ENCODE peak calls at places on chromosomes 3 and 15, in ten cellular contexts. Y, O, U, A, W, Z, R, E, X and C are unnamed samples.
A peak's percentile ranks its signal among the peaks of the same experiment; 100 is the strongest.

GRCh38 chr3:47475570-47476329 is at the start of gene SCAP:
- DNase-seq in Y (peak; percentile 95), O (peak; percentile 95), U (peak; percentile 93), A (peak; percentile 85), W (peak; percentile 97), Z (peak; percentile 94), R (peak; percentile 94), E (peak; percentile 94), X (peak; percentile 96), C (peak; percentile 91)

GRCh38 chr3:182405752-182406151 is 387.6 kb upstream of the ATP11B start:
- DNase-seq in Y (no peak), O (no peak), U (no peak), A (no peak), W (no peak), Z (no peak), R (no peak), E (no peak), X (no peak), C (no peak)

GRCh38 chr3:173921741-173922140 is 524.2 kb downstream of the NLGN1 start:
- DNase-seq in Y (no peak), O (no peak), U (no peak), A (no peak), W (no peak), Z (no peak), R (no peak), E (no peak), X (no peak), C (no peak)

GRCh38 chr3:112623213-112623612 is 17.7 kb downstream of the CCDC80 start:
- DNase-seq in Y (no peak), O (no peak), U (no peak), A (no peak), W (no peak), Z (no peak), R (no peak), E (no peak), X (no peak), C (no peak)

GRCh38 chr3:15081960-15082664 is 16.8 kb downstream of the RBSN start:
- DNase-seq in Y (no peak), O (no peak), U (no peak), A (no peak), W (no peak), Z (no peak), R (no peak), E (no peak), X (no peak), C (no peak)

GRCh38 chr15:86829251-86829650 is 749.6 kb downstream of the AGBL1 start:
- DNase-seq in Y (no peak), O (no peak), U (no peak), A (no peak), W (no peak), Z (no peak), R (no peak), E (no peak), X (no peak), C (no peak)

GRCh38 chr3:141690366-141691072 is 47.6 kb upstream of the RNF7 start:
- DNase-seq in Y (no peak), O (no peak), U (no peak), A (no peak), W (no peak), Z (no peak), R (no peak), E (no peak), X (no peak), C (no peak)

GRCh38 chr15:70356062-70356860 is 258.5 kb upstream of the TLE3 start:
- DNase-seq in Y (no peak), O (no peak), U (no peak), A (no peak), W (peak; percentile 61), Z (no peak), R (no peak), E (peak; percentile 42), X (peak; percentile 7), C (no peak)

GRCh38 chr15:91100561-91101355 is 701 bp downstream of the SV2B start:
- DNase-seq in Y (no peak), O (peak; percentile 18), U (no peak), A (peak; percentile 24), W (no peak), Z (no peak), R (no peak), E (no peak), X (no peak), C (no peak)

GRCh38 chr3:57803647-57804081 is 47.6 kb downstream of the SLMAP start:
- DNase-seq in Y (no peak), O (peak; percentile 60), U (no peak), A (peak; percentile 94), W (no peak), Z (peak; percentile 69), R (no peak), E (no peak), X (no peak), C (no peak)

GRCh38 chr3:104907507-104907906 is 459.2 kb upstream of the ALCAM start:
- DNase-seq in Y (no peak), O (no peak), U (no peak), A (peak; percentile 89), W (no peak), Z (no peak), R (no peak), E (no peak), X (no peak), C (no peak)

GRCh38 chr3:40713306-40713705 is 188.5 kb downstream of the ZNF621 start:
- DNase-seq in Y (no peak), O (no peak), U (no peak), A (no peak), W (no peak), Z (no peak), R (no peak), E (no peak), X (no peak), C (no peak)

GRCh38 chr15:31206386-31207174 is 105.1 kb upstream of the TRPM1 start:
- DNase-seq in Y (no peak), O (no peak), U (no peak), A (no peak), W (peak; percentile 62), Z (no peak), R (no peak), E (peak; percentile 53), X (no peak), C (no peak)
- TF ChIP-seq CTCF in Y (no peak), O (no peak), U (no peak), A (no peak), W (no peak), Z (no peak), R (no peak), E (peak; percentile 54), X (no peak), C (peak; percentile 16)

GRCh38 chr15:65819563-65819960 is 27.5 kb upstream of the DENND4A start:
- DNase-seq in Y (no peak), O (no peak), U (no peak), A (peak; percentile 52), W (no peak), Z (no peak), R (no peak), E (no peak), X (peak; percentile 13), C (no peak)
- H3K4me3 ChIP-seq in Y (no peak overlapping the region), O (no peak overlapping the region), U (no peak overlapping the region), A (no peak overlapping the region), W (no peak overlapping the region), Z (no peak overlapping the region), R (no peak overlapping the region), E (no peak overlapping the region), X (peak overlapping the region; percentile 2), C (no peak overlapping the region)

GRCh38 chr3:107514453-107514852 is 8.3 kb upstream of the BBX start:
- DNase-seq in Y (no peak), O (peak; percentile 8), U (no peak), A (no peak), W (no peak), Z (no peak), R (no peak), E (no peak), X (no peak), C (no peak)

GRCh38 chr3:107516475-107516874 is 6.3 kb upstream of the BBX start:
- DNase-seq in Y (no peak), O (no peak), U (no peak), A (no peak), W (no peak), Z (no peak), R (no peak), E (no peak), X (no peak), C (no peak)

GRCh38 chr3:107508331-107508730 is 14.4 kb upstream of the BBX start:
- DNase-seq in Y (no peak), O (no peak), U (no peak), A (no peak), W (no peak), Z (no peak), R (no peak), E (no peak), X (no peak), C (no peak)

GRCh38 chr3:107506458-107506857 is 16.3 kb upstream of the BBX start:
- DNase-seq in Y (no peak), O (no peak), U (no peak), A (no peak), W (no peak), Z (no peak), R (no peak), E (no peak), X (no peak), C (no peak)

GRCh38 chr3:107512108-107512507 is 10.7 kb upstream of the BBX start:
- DNase-seq in Y (no peak), O (peak; percentile 22), U (no peak), A (no peak), W (no peak), Z (no peak), R (no peak), E (no peak), X (no peak), C (no peak)
- TF ChIP-seq CTCF in Y (no peak), O (peak; percentile 36), U (no peak), A (no peak), W (no peak), Z (no peak), R (no peak), E (no peak), X (no peak), C (no peak)

GRCh38 chr3:65526656-65527055 is 512.1 kb downstream of the MAGI1 start:
- DNase-seq in Y (no peak), O (no peak), U (no peak), A (no peak), W (no peak), Z (no peak), R (no peak), E (no peak), X (no peak), C (no peak)

GRCh38 chr3:65521032-65521431 is 517.7 kb downstream of the MAGI1 start:
- DNase-seq in Y (no peak), O (no peak), U (no peak), A (no peak), W (no peak), Z (no peak), R (no peak), E (no peak), X (no peak), C (no peak)

GRCh38 chr3:65523878-65524277 is 514.8 kb downstream of the MAGI1 start:
- DNase-seq in Y (no peak), O (no peak), U (no peak), A (no peak), W (no peak), Z (no peak), R (no peak), E (no peak), X (no peak), C (no peak)

DNA sequence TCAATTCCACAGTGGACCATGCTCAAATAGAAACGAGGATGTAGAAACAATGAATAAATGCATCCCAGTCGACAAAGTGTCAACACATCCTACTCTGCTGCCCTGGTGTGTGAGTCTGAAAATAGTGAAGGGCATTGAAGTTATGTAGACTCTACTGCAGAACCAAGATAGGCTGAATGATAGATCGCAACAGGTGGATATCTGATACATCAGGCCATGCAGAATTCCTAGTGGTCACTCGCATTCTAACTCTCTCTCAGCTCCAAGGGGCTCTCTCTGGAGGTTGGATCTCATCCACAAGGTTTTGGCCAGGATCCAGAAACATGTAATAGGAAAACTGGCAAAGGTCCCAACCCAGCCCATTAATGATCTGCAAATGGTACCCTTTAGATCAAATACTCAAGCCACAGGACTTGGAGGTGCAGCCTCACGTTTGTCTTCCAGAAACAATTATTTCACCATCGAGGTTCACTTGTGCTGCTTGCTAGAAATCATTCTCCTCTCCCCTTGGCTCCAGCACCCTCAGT is 514.1 kb downstream of the MAGI1 start:
- DNase-seq in Y (no peak), O (no peak), U (no peak), A (no peak), W (no peak), Z (no peak), R (no peak), E (no peak), X (no peak), C (no peak)
- H3K4me3 ChIP-seq in Y (no peak overlapping the region), O (no peak overlapping the region), U (no peak overlapping the region), A (no peak overlapping the region), W (no peak overlapping the region), Z (no peak overlapping the region), R (no peak overlapping the region), E (no peak overlapping the region), X (no peak overlapping the region), C (no peak overlapping the region)